ENCODE peak calls at places on chromosomes 12 and 14, in four cellular contexts. J is NCI-H1092 treated with DMSO at 0.1 percent for 48 hours, L is HEK293T, N is thoracic aorta. P is an unnamed sample.

GRCh38 chr14:94049625-94050023 is 23.5 kb downstream of the OTUB2 start:
- DNase-seq in N (no peak), L (no peak), J (no peak), P (no peak)

GRCh38 chr14:77763316-77763715 is 2.4 kb upstream of the SNW1 start:
- DNase-seq in N (no peak), J (no peak), L (no peak), P (no peak)

GRCh38 chr14:104965561-104966231 is 12.5 kb downstream of the AHNAK2 start:
- DNase-seq in J (no peak), L (no peak), N (no peak), P (no peak)

GRCh38 chr14:57818511-57818910 is 47.4 kb downstream of the SLC35F4 start:
- DNase-seq in J (no peak), N (no peak), L (no peak), P (no peak)

GRCh38 chr12:124321556-124322270 is 26.8 kb downstream of the RFLNA start:
- DNase-seq in L (no peak), J (no peak), N (no peak), P (no peak)

GRCh38 chr14:91329615-91330014 is 85.1 kb upstream of the GPR68 start:
- DNase-seq in N (no peak), L (no peak), J (no peak), P (no peak)

GRCh38 chr12:70576341-70577282 is 60.6 kb downstream of the PTPRB start:
- DNase-seq in J (peak; percentile 37), L (peak; percentile 52), N (no peak), P (peak; percentile 28)

GRCh38 chr14:58107947-58108552 is 44.0 kb downstream of the ARMH4 start:
- DNase-seq in N (no peak), J (peak; percentile 67), L (peak; percentile 44), P (peak; percentile 33)

GRCh38 chr14:22570132-22570949 is 18.7 kb downstream of the DAD1 start:
- DNase-seq in L (peak; percentile 62), J (peak; percentile 77), N (no peak), P (peak; percentile 35)

GRCh38 chr14:55802986-55803431 is 223.0 kb downstream of the KTN1 start:
- DNase-seq in N (no peak), L (no peak), J (no peak), P (no peak)

GRCh38 chr14:26392498-26392897 is 205.3 kb downstream of the NOVA1 start:
- DNase-seq in N (no peak), L (no peak), J (no peak), P (no peak)

GRCh38 chr12:87866602-87867292 is 162.5 kb downstream of the C12orf50 start:
- DNase-seq in L (peak; percentile 21), J (no peak), N (no peak), P (no peak)

GRCh38 chr14:105533391-105533790 is 7.0 kb downstream of the TMEM121 start:
- DNase-seq in L (no peak), N (no peak), J (no peak), P (no peak)

GRCh38 chr12:102195826-102196225 is 1.8 kb downstream of the PMCH start:
- DNase-seq in L (no peak), J (no peak), N (no peak), P (no peak)